ENCODE peak calls at places on chromosome 4, in six cellular contexts. J is IMR-90, Z is mucosa of descending colon, F is SK-N-SH, O is lung, P is cardiac fibroblast. Q is an unnamed sample.

GRCh38 chr4:176569301-176569700 is 223.4 kb downstream of the VEGFC start:
- DNase-seq in O (no peak), P (peak; percentile 28), Z (no peak), J (no peak), F (no peak), Q (peak; percentile 44)

GRCh38 chr4:180617203-180617602 is 1626.0 kb upstream of the TENM3 start:
- DNase-seq in F (no peak), Z (no peak), O (no peak), P (no peak), J (peak; percentile 1), Q (no peak)

GRCh38 chr4:88891636-88892035 is 165.3 kb downstream of the FAM13A start:
- DNase-seq in J (no peak), Z (peak; percentile 38), P (no peak), F (no peak), O (no peak), Q (peak; percentile 12)

GRCh38 chr4:95232358-95233156 is 316.2 kb downstream of the UNC5C start:
- DNase-seq in P (no peak), O (no peak), J (no peak), F (no peak), Z (no peak), Q (no peak)

GRCh38 chr4:5845035-5845905 is 47.6 kb downstream of the CRMP1 start:
- DNase-seq in P (no peak), Z (no peak), O (no peak), F (no peak), J (no peak), Q (no peak)

GRCh38 chr4:108991929-108992328 is 229.1 kb upstream of the ETNPPL start:
- DNase-seq in O (no peak), P (peak; percentile 67), Z (no peak), F (no peak), J (peak; percentile 79), Q (peak; percentile 86)

GRCh38 chr4:156298230-156298629 is 344.6 kb upstream of the CTSO start:
- DNase-seq in P (peak; percentile 94), O (no peak), Z (peak; percentile 9), J (peak; percentile 97), F (no peak), Q (peak; percentile 92)

GRCh38 chr4:55445921-55446577 is 50.3 kb downstream of the TMEM165 start:
- DNase-seq in J (peak; percentile 89), F (no peak), O (no peak), P (peak; percentile 88), Z (no peak), Q (peak; percentile 84)

GRCh38 chr4:132001542-132001941 is 1147.6 kb upstream of the PCDH10 start:
- DNase-seq in P (peak; percentile 88), O (no peak), Z (no peak), J (peak; percentile 75), F (no peak), Q (peak; percentile 82)

GRCh38 chr4:37865450-37865849 is 25.4 kb upstream of the TBC1D1 start:
- DNase-seq in F (no peak), O (no peak), J (no peak), Z (no peak), P (peak; percentile 69), Q (peak; percentile 91)

GRCh38 chr4:180363817-180364216 is 1879.4 kb upstream of the TENM3 start:
- DNase-seq in O (no peak), F (no peak), P (no peak), J (no peak), Z (no peak), Q (no peak)

GRCh38 chr4:40908297-40908696 is 158.5 kb downstream of the NSUN7 start:
- DNase-seq in J (no peak), O (peak; percentile 66), F (no peak), P (no peak), Z (peak; percentile 55), Q (no peak)

GRCh38 chr4:40886931-40887330 is 137.2 kb downstream of the NSUN7 start:
- DNase-seq in P (no peak), F (no peak), O (no peak), J (no peak), Z (no peak), Q (no peak)

GRCh38 chr4:185920171-185920570 is 108.2 kb upstream of the SORBS2 start:
- DNase-seq in J (no peak), Z (no peak), P (peak; percentile 45), F (no peak), O (no peak), Q (peak; percentile 58)

GRCh38 chr4:140018931-140019618 is 134.9 kb downstream of the MAML3 start:
- DNase-seq in Z (no peak), F (no peak), O (no peak), P (no peak), J (peak; percentile 24), Q (no peak)

GRCh38 chr4:10180927-10181744 is 64.5 kb upstream of the WDR1 start:
- DNase-seq in F (no peak), Z (no peak), O (no peak), P (peak; percentile 91), J (peak; percentile 51), Q (peak; percentile 50)

GRCh38 chr4:187826725-187827124 is 168.8 kb upstream of the ZFP42 start:
- DNase-seq in J (no peak), F (no peak), Z (no peak), O (no peak), P (no peak), Q (no peak)

GRCh38 chr4:156052116-156052515 is 98.5 kb upstream of the CTSO start:
- DNase-seq in Z (no peak), P (no peak), O (no peak), F (no peak), J (no peak), Q (no peak)

GRCh38 chr4:61192392-61192791 is 7.7 kb upstream of the ADGRL3 start:
- DNase-seq in Z (no peak), P (no peak), O (no peak), F (no peak), J (no peak), Q (no peak)

GRCh38 chr4:145930592-145930991 is 8.0 kb downstream of the ZNF827 start:
- DNase-seq in F (no peak), P (peak; percentile 41), O (no peak), J (no peak), Z (no peak), Q (peak; percentile 39)

GRCh38 chr4:16139066-16139945 is 55.5 kb upstream of the PROM1 start:
- DNase-seq in F (peak; percentile 17), J (no peak), O (no peak), Z (peak; percentile 66), P (no peak), Q (no peak)

GRCh38 chr4:5152521-5152920 is 101.2 kb downstream of the STK32B start:
- DNase-seq in P (no peak), Z (no peak), O (no peak), J (no peak), F (no peak), Q (no peak)

GRCh38 chr4:101326586-101326985 is 20.7 kb downstream of the PPP3CA start:
- DNase-seq in J (peak; percentile 17), O (no peak), P (no peak), F (no peak), Z (no peak), Q (no peak)

GRCh38 chr4:8689741-8690140 is 97.2 kb downstream of the CPZ start:
- DNase-seq in F (no peak), P (no peak), Z (no peak), O (no peak), J (no peak), Q (no peak)

GRCh38 chr4:165967486-165967885 is 94.4 kb downstream of the TLL1 start:
- DNase-seq in O (no peak), J (no peak), Z (no peak), P (no peak), F (no peak), Q (no peak)

GRCh38 chr4:40003986-40004385 is 26.3 kb upstream of the PDS5A start:
- DNase-seq in P (peak; percentile 68), Z (peak; percentile 4), F (no peak), J (peak; percentile 88), O (no peak), Q (peak; percentile 58)

GRCh38 chr4:71540749-71541269 is 202.0 kb downstream of the SLC4A4 start:
- DNase-seq in P (peak; percentile 53), Z (no peak), F (no peak), O (no peak), J (no peak), Q (no peak)
- TF ChIP-seq CTCF in P (peak; percentile 15), Z (no peak), F (no peak), O (no peak), J (no peak), Q (no peak)

GRCh38 chr4:153259679-153260078 is 55.4 kb downstream of the TRIM2 start:
- DNase-seq in F (no peak), O (no peak), P (no peak), J (no peak), Z (no peak), Q (no peak)

GRCh38 chr4:153260152-153260551 is 55.9 kb downstream of the TRIM2 start:
- DNase-seq in O (no peak), P (no peak), F (no peak), Z (no peak), J (no peak), Q (no peak)

GRCh38 chr4:153257151-153257620 is 52.9 kb downstream of the TRIM2 start:
- DNase-seq in Z (no peak), O (no peak), P (peak; percentile 59), J (peak; percentile 83), F (peak; percentile 70), Q (peak; percentile 80)

GRCh38 chr4:153257966-153258365 is 53.7 kb downstream of the TRIM2 start:
- DNase-seq in J (no peak), O (no peak), Z (no peak), P (no peak), F (peak; percentile 54), Q (no peak)

GRCh38 chr4:153258750-153259149 is 54.5 kb downstream of the TRIM2 start:
- DNase-seq in O (no peak), P (no peak), J (no peak), Z (no peak), F (no peak), Q (no peak)
- H3K4me3 ChIP-seq in O (no peak overlapping the region), P (no peak overlapping the region), J (no peak overlapping the region), Z (no peak overlapping the region), F (peak overlapping the region; percentile 47), Q (no peak overlapping the region)

GRCh38 chr4:18401435-18401834 is 379.9 kb upstream of the LCORL start:
- DNase-seq in P (no peak), Z (peak; percentile 3), J (no peak), F (no peak), O (no peak), Q (no peak)

GRCh38 chr4:18405054-18405453 is 383.5 kb upstream of the LCORL start:
- DNase-seq in J (no peak), F (no peak), O (no peak), Z (no peak), P (no peak), Q (no peak)

GRCh38 chr4:18404642-18405041 is 383.1 kb upstream of the LCORL start:
- DNase-seq in P (no peak), F (no peak), J (no peak), O (no peak), Z (no peak), Q (no peak)

GRCh38 chr4:18401868-18402267 is 380.3 kb upstream of the LCORL start:
- DNase-seq in P (no peak), J (no peak), O (no peak), Z (peak; percentile 6), F (no peak), Q (no peak)

GRCh38 chr4:18406220-18406619 is 384.7 kb upstream of the LCORL start:
- DNase-seq in F (no peak), Z (no peak), O (no peak), J (no peak), P (no peak), Q (no peak)
- TF ChIP-seq CTCF in F (no peak), Z (no peak), O (no peak), J (no peak), P (no peak), Q (no peak)

GRCh38 chr4:173528378-173529321 is 1.4 kb downstream of the HAND2 start:
- DNase-seq in J (no peak), O (no peak), P (peak; percentile 50), F (peak; percentile 67), Z (no peak), Q (no peak)
- H3K4me3 ChIP-seq in J (peak overlapping the region; percentile 21), O (no peak overlapping the region), P (peak overlapping the region; percentile 70), F (peak overlapping the region; percentile 61), Z (no peak overlapping the region), Q (no peak overlapping the region)

GRCh38 chr4:48683784-48684666 is 96.1 kb downstream of the FRYL start:
- DNase-seq in O (no peak), F (no peak), Z (no peak), P (no peak), J (no peak), Q (no peak)
- TF ChIP-seq CTCF in O (no peak), F (no peak), Z (no peak), P (no peak), J (no peak), Q (no peak)

Q was measured in choroid plexus epithelial cell.